ENCODE peak calls at places on chromosomes 11 and 22, in eight cellular contexts. E is endothelial cell of umbilical vein, N is HCT116, O is suprapubic skin, I is thyroid gland, F is spleen, A is ovary, G is IMR-90. Y is an unnamed sample.

GRCh38 chr11:35484435-35484834 is 41.0 kb downstream of the PAMR1 start:
- DNase-seq in E (no peak), N (no peak), O (no peak), I (no peak), F (no peak), A (no peak), G (peak; percentile 85), Y (no peak)

GRCh38 chr22:23147632-23148387 is 2.5 kb downstream of the RAB36 start:
- DNase-seq in E (peak; percentile 40), N (no peak), O (no peak), I (peak; percentile 63), F (no peak), A (no peak), G (peak; percentile 90), Y (no peak)

GRCh38 chr11:43789700-43790443 is 90.8 kb upstream of the ALKBH3 start:
- DNase-seq in E (peak; percentile 8), N (peak; percentile 22), O (no peak), I (no peak), F (no peak), A (no peak), G (peak; percentile 70), Y (no peak)

GRCh38 chr11:131530411-131530810 is 160.0 kb downstream of the NTM start:
- DNase-seq in E (no peak), N (no peak), O (no peak), I (no peak), F (no peak), A (no peak), G (no peak), Y (no peak)

GRCh38 chr11:269146-269890 is 8.9 kb upstream of the NLRP6 start:
- DNase-seq in E (no peak), N (no peak), O (peak; percentile 76), I (no peak), F (peak; percentile 82), A (no peak), G (no peak), Y (peak; percentile 16)

GRCh38 chr11:75384438-75385080 is 14.8 kb upstream of the RPS3 start:
- DNase-seq in E (peak; percentile 76), N (peak; percentile 68), O (peak; percentile 83), I (peak; percentile 77), F (peak; percentile 96), A (peak; percentile 88), G (peak; percentile 47), Y (peak; percentile 89)

GRCh38 chr11:93648168-93648567 is 13.3 kb upstream of the CEP295 start:
- DNase-seq in E (peak; percentile 7), N (no peak), O (no peak), I (no peak), F (no peak), A (no peak), G (peak; percentile 21), Y (no peak)

GRCh38 chr11:14974723-14975587 is 2.8 kb upstream of the CALCA start:
- DNase-seq in E (peak; percentile 52), N (peak; percentile 54), O (no peak), I (peak; percentile 41), F (peak; percentile 76), A (no peak), G (peak; percentile 20), Y (peak; percentile 70)

GRCh38 chr22:25174156-25174887 is 25.3 kb upstream of the CRYBB3 start:
- DNase-seq in E (no peak), N (no peak), O (no peak), I (no peak), F (no peak), A (no peak), G (no peak), Y (no peak)

GRCh38 chr22:48185656-48186055 is 1423.2 kb downstream of the TBC1D22A start:
- DNase-seq in E (no peak), N (no peak), O (no peak), I (no peak), F (no peak), A (no peak), G (no peak), Y (no peak)

GRCh38 chr11:103920449-103920848 is 116.0 kb upstream of the DDI1 start:
- DNase-seq in E (no peak), N (no peak), O (no peak), I (no peak), F (no peak), A (no peak), G (peak; percentile 73), Y (no peak)

GRCh38 chr11:19664896-19665548 is 47.6 kb upstream of the NAV2 start:
- DNase-seq in E (no peak), N (no peak), O (no peak), I (no peak), F (no peak), A (no peak), G (peak; percentile 75), Y (no peak)

GRCh38 chr11:19658344-19658743 is 54.3 kb upstream of the NAV2 start:
- DNase-seq in E (no peak), N (no peak), O (no peak), I (no peak), F (no peak), A (no peak), G (no peak), Y (no peak)

GRCh38 chr11:19660076-19660475 is 52.6 kb upstream of the NAV2 start:
- DNase-seq in E (peak; percentile 60), N (peak; percentile 88), O (no peak), I (peak; percentile 78), F (no peak), A (no peak), G (peak; percentile 85), Y (no peak)

GRCh38 chr11:19659529-19659928 is 53.1 kb upstream of the NAV2 start:
- DNase-seq in E (no peak), N (no peak), O (no peak), I (no peak), F (no peak), A (no peak), G (no peak), Y (no peak)

DNA sequence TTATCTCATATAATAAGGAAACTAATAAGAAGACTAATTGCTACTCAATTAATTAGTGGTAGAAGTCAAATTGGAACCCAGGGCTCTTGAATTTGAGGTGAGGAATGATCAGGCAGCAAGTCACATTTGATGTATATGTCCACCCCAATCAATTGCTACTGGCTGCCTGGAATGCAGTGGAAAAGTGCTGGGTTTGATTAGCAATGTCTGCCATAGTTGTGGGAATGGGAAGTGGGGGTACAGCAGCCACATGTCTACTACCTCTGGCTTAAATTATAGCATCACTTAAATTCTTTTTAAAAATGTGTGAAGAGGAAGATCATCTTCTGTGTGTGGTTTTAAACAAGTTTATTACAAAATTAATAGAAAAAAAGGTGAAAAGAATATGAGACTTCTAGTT is 50.8 kb upstream of the NAV2 start:
- DNase-seq in E (no peak), N (no peak), O (no peak), I (no peak), F (no peak), A (no peak), G (no peak), Y (no peak)
- TF ChIP-seq CTCF in E (no peak), N (no peak), O (no peak), I (no peak), F (no peak), A (no peak), G (no peak), Y (no peak)

GRCh38 chr11:95148938-95149337 is 59.3 kb downstream of the ENDOD1 start:
- DNase-seq in E (no peak), N (no peak), O (no peak), I (no peak), F (no peak), A (no peak), G (no peak), Y (no peak)

GRCh38 chr11:95147364-95147905 is 57.8 kb downstream of the ENDOD1 start:
- DNase-seq in E (peak; percentile 89), N (peak; percentile 34), O (no peak), I (no peak), F (no peak), A (no peak), G (peak; percentile 93), Y (no peak)

GRCh38 chr11:95148421-95148820 is 58.8 kb downstream of the ENDOD1 start:
- DNase-seq in E (no peak), N (no peak), O (no peak), I (no peak), F (no peak), A (no peak), G (no peak), Y (no peak)

GRCh38 chr11:95150977-95151684 is 61.5 kb downstream of the ENDOD1 start:
- DNase-seq in E (peak; percentile 92), N (peak; percentile 92), O (peak; percentile 94), I (peak; percentile 94), F (peak; percentile 97), A (peak; percentile 94), G (peak; percentile 78), Y (peak; percentile 96)

GRCh38 chr11:95149659-95150294 is 60.1 kb downstream of the ENDOD1 start:
- DNase-seq in E (peak; percentile 61), N (peak; percentile 90), O (peak; percentile 70), I (peak; percentile 21), F (peak; percentile 85), A (no peak), G (no peak), Y (peak; percentile 90)
- TF ChIP-seq POLR2A in E (no peak), N (no peak), O (no peak), I (no peak), F (no peak), A (no peak), G (no peak), Y (no peak)

GRCh38 chr11:64337538-64338249 is 2.3 kb upstream of the CCDC88B start:
- DNase-seq in E (no peak), N (no peak), O (no peak), I (no peak), F (no peak), A (no peak), G (no peak), Y (no peak)

GRCh38 chr11:64333556-64333955 is 6.4 kb upstream of the CCDC88B start:
- DNase-seq in E (no peak), N (no peak), O (no peak), I (no peak), F (no peak), A (no peak), G (no peak), Y (no peak)

GRCh38 chr11:64331569-64332371 is 8.2 kb upstream of the CCDC88B start:
- DNase-seq in E (peak; percentile 74), N (peak; percentile 83), O (no peak), I (peak; percentile 98), F (peak; percentile 92), A (peak; percentile 78), G (peak; percentile 87), Y (peak; percentile 86)

GRCh38 chr11:64330888-64331287 is 9.1 kb upstream of the CCDC88B start:
- DNase-seq in E (no peak), N (no peak), O (no peak), I (no peak), F (no peak), A (no peak), G (no peak), Y (no peak)

GRCh38 chr11:64334764-64335741 is 5.0 kb upstream of the CCDC88B start:
- DNase-seq in E (peak; percentile 39), N (peak; percentile 96), O (no peak), I (peak; percentile 92), F (no peak), A (no peak), G (peak; percentile 96), Y (no peak)
- H3K27ac ChIP-seq in E (no peak overlapping the region), N (peak overlapping the region; percentile 15), O (peak overlapping the region; percentile 36), I (peak overlapping the region; percentile 44), F (peak overlapping the region; percentile 56), A (no peak overlapping the region), G (no peak overlapping the region), Y (no peak overlapping the region)

DNA sequence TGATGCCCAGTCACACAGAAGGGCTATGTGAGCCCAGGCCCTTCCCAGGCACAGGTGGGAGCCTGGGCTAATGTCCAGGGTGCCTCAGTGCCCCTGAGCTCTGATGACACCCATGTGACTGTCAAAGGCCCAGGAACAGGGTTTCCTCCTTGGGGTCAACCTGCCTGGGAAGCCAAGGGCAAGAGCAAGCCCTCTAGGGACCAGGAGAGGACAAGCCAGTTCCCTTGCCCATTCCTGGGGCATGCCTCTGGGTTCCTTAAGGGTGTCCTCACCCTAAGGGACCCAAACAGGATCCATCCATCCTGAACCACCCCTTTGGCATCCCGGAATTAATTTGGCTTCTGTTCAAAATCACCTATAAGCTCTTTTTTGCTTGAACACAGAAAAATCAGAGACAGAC is 39.0 kb downstream of the PISD start:
- DNase-seq in E (no peak), N (no peak), O (no peak), I (no peak), F (no peak), A (no peak), G (no peak), Y (no peak)
- TF ChIP-seq CTCF in E (no peak), N (no peak), O (no peak), I (no peak), F (no peak), A (no peak), G (no peak), Y (no peak)